ENCODE peak calls at places on chromosomes 16 and 17, in seven cellular contexts. H is epithelial cell of esophagus, L is right atrium auricular region, B is ovary, N is GM12878, D is psoas muscle, M is Caco-2. Y is an unnamed sample.

GRCh38 chr17:39611441-39612112 is 3.9 kb upstream of the NEUROD2 start:
- DNase-seq in H (no peak), L (no peak), B (no peak), N (no peak), D (no peak), M (no peak), Y (no peak)

GRCh38 chr17:42221886-42222745 is 27.8 kb upstream of the GHDC start:
- DNase-seq in H (peak; percentile 64), L (no peak), B (no peak), N (no peak), D (no peak), M (peak; percentile 44), Y (no peak)

GRCh38 chr17:29835438-29836351 is 94.3 kb downstream of the SSH2 start:
- DNase-seq in H (peak; percentile 53), L (no peak), B (no peak), N (no peak), D (no peak), M (no peak), Y (no peak)

GRCh38 chr17:4515501-4515900 is 16.8 kb downstream of the SPNS2 start:
- DNase-seq in H (no peak), L (no peak), B (no peak), N (no peak), D (no peak), M (no peak), Y (no peak)

GRCh38 chr16:63981639-63982038 is 1140.2 kb downstream of the CDH11 start:
- DNase-seq in H (no peak), L (no peak), B (no peak), N (no peak), D (no peak), M (no peak), Y (no peak)

GRCh38 chr16:78244131-78244899 is 144.9 kb downstream of the WWOX start:
- DNase-seq in H (peak; percentile 35), L (no peak), B (no peak), N (no peak), D (no peak), M (peak; percentile 93), Y (no peak)

GRCh38 chr17:31581491-31581890 is 190.0 kb downstream of the RAB11FIP4 start:
- DNase-seq in H (no peak), L (no peak), B (peak; percentile 52), N (no peak), D (peak; percentile 69), M (no peak), Y (no peak)

GRCh38 chr17:80833952-80834895 is 157.4 kb upstream of the CHMP6 start:
- DNase-seq in H (no peak), L (no peak), B (peak; percentile 67), N (no peak), D (peak; percentile 80), M (no peak), Y (no peak)

GRCh38 chr17:42541041-42541833 is 5.2 kb downstream of the NAGLU start:
- DNase-seq in H (peak; percentile 60), L (no peak), B (no peak), N (no peak), D (peak; percentile 40), M (no peak), Y (no peak)

DNA sequence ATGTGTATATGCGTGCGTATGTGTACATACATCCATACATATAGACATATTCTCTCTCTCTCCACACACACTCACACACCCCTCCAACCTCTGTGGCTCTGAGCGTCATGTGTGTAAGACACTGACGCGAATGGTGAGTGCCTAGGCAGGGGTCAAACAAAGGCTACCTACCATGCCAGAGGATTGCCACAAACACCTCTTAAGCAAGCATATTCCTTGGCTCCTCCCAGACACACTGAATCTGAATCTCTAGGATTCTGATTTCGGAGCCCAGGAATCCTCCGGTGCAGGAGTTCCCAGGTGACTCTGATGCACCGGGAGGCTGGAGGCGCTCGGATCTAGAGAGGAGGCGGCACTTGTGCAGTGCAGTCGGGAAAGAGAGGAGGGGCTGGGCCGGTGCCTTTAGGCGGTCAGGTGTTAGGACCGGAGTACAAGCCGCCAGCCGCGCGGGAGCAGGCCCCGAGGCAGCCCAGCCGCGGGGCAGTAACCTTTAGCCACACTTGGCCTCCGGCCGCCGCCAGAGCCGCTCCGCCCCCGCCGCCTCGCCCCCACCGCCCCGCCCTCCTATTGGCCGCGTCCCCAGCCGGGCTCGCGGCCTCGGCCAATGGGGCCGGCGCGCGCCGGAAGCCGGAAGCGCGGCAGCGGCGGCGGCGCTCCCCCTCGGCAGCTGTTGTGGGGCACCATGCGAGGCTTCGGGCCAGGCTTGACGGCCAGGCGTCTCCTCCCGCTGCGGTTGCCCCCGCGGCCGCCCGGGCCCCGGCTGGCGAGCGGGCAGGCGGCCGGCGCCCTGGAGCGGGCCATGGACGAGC is at the start of gene MLYCD:
- DNase-seq in H (peak; percentile 75), L (peak; percentile 89), B (peak; percentile 88), N (no peak), D (peak; percentile 96), M (peak; percentile 94), Y (no peak)
- H3K4me3 ChIP-seq in H (peak within 1 kb of the TSS; percentile 58), L (peak within 1 kb of the TSS; percentile 86), B (peak within 1 kb of the TSS; percentile 97), N (peak within 1 kb of the TSS; percentile 86), D (peak within 1 kb of the TSS; percentile 71), M (peak within 1 kb of the TSS; percentile 94), Y (peak within 1 kb of the TSS; percentile 70)

GRCh38 chr16:85628651-85629050 is 15.5 kb downstream of the GSE1 start:
- DNase-seq in H (no peak), L (no peak), B (no peak), N (no peak), D (no peak), M (peak; percentile 58), Y (no peak)
- TF ChIP-seq CTCF in H (no peak), L (no peak), B (no peak), N (no peak), D (no peak), M (peak; percentile 19), Y (no peak)

GRCh38 chr17:40647549-40648325 is at the start of gene SMARCE1:
- DNase-seq in H (peak; percentile 72), L (peak; percentile 72), B (peak; percentile 74), N (no peak), D (peak; percentile 87), M (peak; percentile 84), Y (no peak)

GRCh38 chr17:40645291-40645690 is 2.3 kb downstream of the SMARCE1 start:
- DNase-seq in H (no peak), L (no peak), B (no peak), N (no peak), D (no peak), M (no peak), Y (no peak)

GRCh38 chr17:40648326-40648968 is 829 bp upstream of the SMARCE1 start:
- DNase-seq in H (peak; percentile 9), L (peak; percentile 63), B (no peak), N (no peak), D (no peak), M (no peak), Y (no peak)

GRCh38 chr17:40646791-40647548 is 648 bp downstream of the SMARCE1 start:
- DNase-seq in H (peak; percentile 39), L (no peak), B (no peak), N (no peak), D (no peak), M (no peak), Y (no peak)

GRCh38 chr17:40645932-40646331 is 1.7 kb downstream of the SMARCE1 start:
- DNase-seq in H (no peak), L (no peak), B (no peak), N (no peak), D (no peak), M (no peak), Y (no peak)
- H3K4me3 ChIP-seq in H (no peak overlapping the region), L (no peak overlapping the region), B (no peak overlapping the region), N (peak overlapping the region; percentile 89), D (peak overlapping the region; percentile 95), M (no peak overlapping the region), Y (no peak overlapping the region)

DNA sequence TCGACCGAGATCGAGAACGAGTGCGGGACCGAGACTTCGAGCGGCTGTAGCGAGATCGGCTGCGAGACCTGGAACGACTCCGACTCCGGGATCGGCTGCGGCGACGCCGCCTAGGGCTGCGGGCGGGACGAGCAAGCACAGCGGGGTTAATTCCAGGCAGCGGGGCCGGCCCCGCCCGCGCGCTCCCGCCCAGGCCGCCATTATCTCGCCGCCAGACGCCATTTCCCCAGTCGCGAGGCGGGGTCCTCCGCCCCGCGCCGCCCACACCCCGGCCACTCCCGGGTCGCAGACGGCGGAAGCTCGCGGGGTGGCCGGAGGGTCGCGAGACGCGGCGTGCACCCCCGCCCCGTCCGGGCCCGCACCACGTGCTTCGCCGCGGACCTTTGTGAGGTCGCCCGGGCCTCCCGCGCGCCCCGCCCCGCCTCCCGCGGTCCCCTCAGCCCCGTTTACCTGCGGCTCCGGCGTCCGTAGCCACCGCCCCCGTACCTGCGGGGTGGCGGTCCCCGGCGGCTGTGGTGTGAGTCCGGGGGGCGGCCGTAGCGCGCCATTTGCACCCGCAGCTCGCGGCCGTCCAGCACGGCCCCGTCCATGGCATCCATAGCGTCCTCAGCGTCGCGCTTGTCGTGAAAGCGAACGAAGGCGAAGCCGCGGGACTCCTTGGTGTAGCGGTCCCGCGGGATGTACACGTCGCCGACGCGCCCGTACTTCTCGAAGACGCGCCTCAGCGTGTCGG is 616 bp downstream of the SRSF2 start:
- DNase-seq in H (peak; percentile 68), L (peak; percentile 77), B (peak; percentile 73), N (no peak), D (peak; percentile 91), M (peak; percentile 82), Y (no peak)
- TF ChIP-seq CTCF in H (peak; percentile 17), L (no peak), B (no peak), N (no peak), D (no peak), M (peak; percentile 8), Y (peak; percentile 38)

GRCh38 chr16:51155199-51155607 is 4.1 kb upstream of the SALL1 start:
- DNase-seq in H (no peak), L (no peak), B (peak; percentile 30), N (no peak), D (no peak), M (no peak), Y (no peak)

GRCh38 chr16:51157698-51158097 is 6.6 kb upstream of the SALL1 start:
- DNase-seq in H (no peak), L (no peak), B (no peak), N (no peak), D (no peak), M (no peak), Y (no peak)

GRCh38 chr16:51154271-51155171 is 3.5 kb upstream of the SALL1 start:
- DNase-seq in H (no peak), L (no peak), B (no peak), N (no peak), D (no peak), M (no peak), Y (no peak)

GRCh38 chr16:51156836-51157235 is 5.8 kb upstream of the SALL1 start:
- DNase-seq in H (no peak), L (no peak), B (no peak), N (no peak), D (no peak), M (no peak), Y (no peak)

DNA sequence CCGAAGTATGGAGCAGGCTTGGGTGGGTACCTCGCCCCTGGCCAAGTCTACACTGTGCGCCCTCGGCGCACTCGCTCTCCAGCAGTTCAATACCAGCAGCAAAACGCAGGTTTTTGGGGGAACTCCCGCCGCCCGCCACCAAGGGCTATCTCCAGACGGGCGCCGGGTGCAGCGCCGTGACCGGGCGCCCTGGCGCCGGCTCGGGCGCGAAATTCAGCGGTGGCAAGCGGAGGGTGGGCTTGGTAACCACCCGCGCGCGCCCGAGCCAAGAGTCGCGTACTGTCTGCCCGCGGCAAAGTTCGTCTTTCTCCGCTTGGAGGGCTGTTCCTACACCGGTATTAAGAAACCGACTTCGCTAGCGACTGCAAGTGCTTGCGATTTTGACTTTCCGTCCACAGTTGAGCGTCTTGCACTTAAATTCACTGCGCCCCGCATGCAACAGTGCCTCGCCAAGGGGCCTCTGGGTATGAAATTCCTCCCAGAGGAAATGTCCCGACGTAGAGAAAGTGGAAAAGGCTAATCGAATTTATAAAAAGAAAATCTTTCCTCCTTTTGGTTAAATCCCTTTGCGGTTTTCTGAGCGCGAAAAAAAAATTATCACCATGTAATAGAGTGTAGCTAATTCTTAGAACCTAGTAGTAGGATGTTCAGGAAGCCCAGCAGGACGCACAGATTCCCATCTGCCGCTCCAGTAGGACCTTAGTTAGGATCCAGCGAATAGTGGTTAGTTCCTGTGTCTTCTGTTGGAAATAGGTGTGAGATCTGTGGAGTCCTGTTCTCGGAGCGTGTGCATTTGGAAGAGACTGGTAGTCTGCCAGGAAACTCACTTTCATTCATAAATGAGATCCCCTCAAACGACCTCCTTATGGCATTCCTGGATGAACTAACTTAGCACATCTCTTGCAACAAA is 5.1 kb upstream of the SALL1 start:
- DNase-seq in H (no peak), L (no peak), B (no peak), N (no peak), D (no peak), M (no peak), Y (no peak)
- H3K4me3 ChIP-seq in H (no peak overlapping the region), L (peak overlapping the region; percentile 22), B (peak overlapping the region; percentile 39), N (no peak overlapping the region), D (no peak overlapping the region), M (no peak overlapping the region), Y (peak overlapping the region; percentile 51)